ENCODE peak calls at places on chromosomes 7 and 10, in ten cellular contexts. O is pons, U is fibroblast of the conjunctiva, J is omental fat pad, H is Ammon's horn, N is IMR-90, B is iPS-NIHi11, A is left kidney, Y is A673, G is BJ. Q is an unnamed sample.

GRCh38 chr7:128410092-128410665 is 397 bp upstream of the IMPDH1 start:
- DNase-seq in H (no peak), A (peak), Y (peak), B (no peak), U (peak), N (peak), G (peak), J (peak), O (peak), Q (peak)

GRCh38 chr7:135803143-135803542 is 54.5 kb upstream of the FAM180A start:
- DNase-seq in U (no peak), H (no peak), J (no peak), N (no peak), A (no peak), B (no peak), G (no peak), O (no peak), Y (no peak), Q (no peak)

GRCh38 chr7:151274936-151275812 is 26.7 kb upstream of the SMARCD3 start:
- DNase-seq in O (no peak), Y (no peak), G (no peak), A (no peak), U (no peak), H (no peak), B (no peak), J (no peak), N (no peak), Q (no peak)

GRCh38 chr10:118835682-118836326 is 81.0 kb upstream of the CACUL1 start:
- DNase-seq in B (peak), J (peak), A (no peak), U (no peak), N (no peak), G (no peak), Y (no peak), O (peak), H (no peak), Q (no peak)

GRCh38 chr10:133127291-133128125 is 32.5 kb upstream of the KNDC1 start:
- DNase-seq in B (peak), O (no peak), J (peak), Y (no peak), N (no peak), U (no peak), H (no peak), A (no peak), G (no peak), Q (no peak)

GRCh38 chr10:119025776-119026175 is 3.7 kb upstream of the NANOS1 start:
- DNase-seq in Y (no peak), B (no peak), A (no peak), O (peak), G (no peak), U (no peak), N (no peak), J (no peak), H (peak), Q (no peak)

GRCh38 chr10:30883751-30884150 is 147.9 kb downstream of the ZNF438 start:
- DNase-seq in O (no peak), Y (no peak), H (no peak), B (no peak), U (no peak), G (no peak), J (no peak), N (no peak), A (no peak), Q (no peak)

GRCh38 chr10:121797490-121797889 is 130.3 kb downstream of the ATE1 start:
- DNase-seq in U (no peak), O (no peak), B (no peak), N (no peak), J (no peak), Y (no peak), A (no peak), G (no peak), H (no peak), Q (no peak)

GRCh38 chr7:107847168-107847835 is 43.7 kb upstream of the DLD start:
- DNase-seq in H (no peak), B (no peak), A (no peak), O (no peak), Y (no peak), N (no peak), J (no peak), G (no peak), U (no peak), Q (no peak)

GRCh38 chr10:89649051-89649450 is 4.0 kb upstream of the PANK1 start:
- DNase-seq in O (no peak), B (no peak), N (no peak), G (no peak), A (no peak), U (no peak), H (no peak), Y (no peak), J (no peak), Q (no peak)

GRCh38 chr7:47536705-47537611 is 45.0 kb downstream of the TNS3 start:
- DNase-seq in N (peak), Y (no peak), B (peak), H (peak), J (no peak), U (peak), G (peak), A (peak), O (no peak), Q (peak)

GRCh38 chr10:79243211-79244067 is 103.8 kb upstream of the PPIF start:
- DNase-seq in A (peak), G (no peak), N (no peak), J (no peak), U (no peak), Y (peak), H (peak), B (peak), O (no peak), Q (peak)

GRCh38 chr7:38704041-38704547 is 72.9 kb upstream of the AMPH start:
- DNase-seq in O (no peak), J (no peak), H (no peak), A (no peak), U (no peak), B (no peak), N (peak), G (no peak), Y (no peak), Q (no peak)

GRCh38 chr7:115680921-115681320 is 349.6 kb downstream of the TFEC start:
- DNase-seq in G (no peak), J (no peak), Y (no peak), O (no peak), N (no peak), U (no peak), B (no peak), H (no peak), A (no peak), Q (peak)